ENCODE peak calls at places on chromosomes 11 and 22, in five cellular contexts. G is A549, J is ovary, L is cardiac muscle cell, F is neural progenitor cell. V is an unnamed sample.

GRCh38 chr11:97742717-97743116 is 1278.0 kb upstream of the CNTN5 start:
- DNase-seq in G (no peak), J (no peak), L (peak; percentile 42), F (no peak), V (no peak)

GRCh38 chr11:45275823-45276222 is 10.3 kb downstream of the SYT13 start:
- DNase-seq in G (no peak), J (no peak), L (peak; percentile 39), F (no peak), V (no peak)

GRCh38 chr11:48111941-48112340 is 104.7 kb upstream of the OR4B1 start:
- DNase-seq in G (no peak), J (no peak), L (no peak), F (no peak), V (no peak)

GRCh38 chr11:69014084-69014935 is 1.3 kb upstream of the MRGPRF start:
- DNase-seq in G (no peak), J (peak; percentile 84), L (no peak), F (peak; percentile 33), V (no peak)

GRCh38 chr11:115941481-115941993 is 437.3 kb upstream of the CADM1 start:
- DNase-seq in G (no peak), J (peak; percentile 41), L (peak; percentile 88), F (no peak), V (peak; percentile 55)

GRCh38 chr11:35304900-35305299 is 114.5 kb downstream of the SLC1A2 start:
- DNase-seq in G (no peak), J (no peak), L (no peak), F (no peak), V (no peak)

GRCh38 chr11:68914761-68915160 is 11.1 kb downstream of the IGHMBP2 start:
- DNase-seq in G (no peak), J (no peak), L (no peak), F (no peak), V (no peak)

GRCh38 chr11:62574363-62575057 is 819 bp upstream of the EEF1G start:
- DNase-seq in G (no peak), J (peak; percentile 51), L (peak; percentile 43), F (peak; percentile 31), V (peak; percentile 43)

GRCh38 chr11:50333861-50334260 is 301.2 kb downstream of the OR4C45 start:
- DNase-seq in G (no peak), J (no peak), L (no peak), F (no peak), V (no peak)

GRCh38 chr11:91497847-91498246 is 726.8 kb upstream of the FAT3 start:
- DNase-seq in G (no peak), J (no peak), L (no peak), F (no peak), V (no peak)

GRCh38 chr22:48320671-48321515 is 1506.8 kb downstream of the BRD1 start:
- DNase-seq in G (no peak), J (no peak), L (no peak), F (peak; percentile 47), V (no peak)

GRCh38 chr11:662689-663274 is 25.7 kb downstream of the DRD4 start:
- DNase-seq in G (peak; percentile 70), J (peak; percentile 73), L (peak; percentile 68), F (peak; percentile 65), V (peak; percentile 87)

GRCh38 chr11:45073575-45074225 is 72.7 kb upstream of the PRDM11 start:
- DNase-seq in G (no peak), J (no peak), L (no peak), F (peak; percentile 17), V (no peak)

GRCh38 chr11:32438883-32439487 is 3.6 kb upstream of the WT1 start:
- DNase-seq in G (no peak), J (peak; percentile 57), L (peak; percentile 58), F (peak; percentile 66), V (no peak)

GRCh38 chr11:47512701-47513100 is 40.2 kb downstream of the CELF1 start:
- DNase-seq in G (no peak), J (no peak), L (no peak), F (peak; percentile 58), V (no peak)

GRCh38 chr11:134270250-134270714 is 5.9 kb upstream of the GLB1L3 start:
- DNase-seq in G (no peak), J (no peak), L (no peak), F (peak; percentile 52), V (no peak)

GRCh38 chr22:42651134-42651533 is 1.9 kb upstream of the CYB5R3 start:
- DNase-seq in G (peak; percentile 49), J (no peak), L (no peak), F (no peak), V (no peak)

GRCh38 chr11:71429701-71430100 is 18.5 kb downstream of the DHCR7 start:
- DNase-seq in G (no peak), J (no peak), L (no peak), F (no peak), V (no peak)

GRCh38 chr11:43936081-43936480 is 6.4 kb upstream of the C11orf96 start:
- DNase-seq in G (no peak), J (no peak), L (no peak), F (no peak), V (no peak)

GRCh38 chr22:49451070-49451840 is 376.4 kb downstream of the BRD1 start:
- DNase-seq in G (no peak), J (no peak), L (no peak), F (no peak), V (no peak)

GRCh38 chr11:128694618-128695481 is 978 bp downstream of the FLI1 start:
- DNase-seq in G (no peak), J (no peak), L (no peak), F (peak; percentile 66), V (peak; percentile 76)

GRCh38 chr22:49433717-49434611 is 393.7 kb downstream of the BRD1 start:
- DNase-seq in G (peak; percentile 27), J (no peak), L (no peak), F (peak; percentile 35), V (no peak)

GRCh38 chr11:92875473-92875872 is 94.0 kb upstream of the MTNR1B start:
- DNase-seq in G (no peak), J (no peak), L (no peak), F (no peak), V (no peak)

GRCh38 chr11:122808494-122808893 is 29.8 kb upstream of the CRTAM start:
- DNase-seq in G (no peak), J (no peak), L (peak; percentile 78), F (no peak), V (no peak)

GRCh38 chr11:296206-296975 is 2.9 kb downstream of the IFITM5 start:
- DNase-seq in G (no peak), J (no peak), L (no peak), F (no peak), V (no peak)

GRCh38 chr11:10658621-10659338 is 34.8 kb downstream of the IRAG1 start:
- DNase-seq in G (no peak), J (no peak), L (no peak), F (no peak), V (no peak)

GRCh38 chr11:95556342-95557151 is 233.0 kb downstream of the FAM76B start:
- DNase-seq in G (no peak), J (no peak), L (peak; percentile 68), F (peak; percentile 82), V (no peak)

GRCh38 chr11:78022397-78023396 is at the start of gene KCTD14:
- DNase-seq in G (no peak), J (no peak), L (peak; percentile 35), F (peak; percentile 67), V (peak; percentile 80)

GRCh38 chr11:87901366-87901765 is 273.9 kb downstream of the RAB38 start:
- DNase-seq in G (no peak), J (no peak), L (no peak), F (no peak), V (no peak)

GRCh38 chr22:17087176-17088131 is 2.7 kb downstream of the IL17RA start:
- DNase-seq in G (no peak), J (no peak), L (peak; percentile 83), F (no peak), V (no peak)

GRCh38 chr22:17085277-17086091 is 684 bp downstream of the IL17RA start:
- DNase-seq in G (no peak), J (peak; percentile 52), L (no peak), F (peak; percentile 48), V (peak; percentile 82)

GRCh38 chr22:17084554-17085276 is at the start of gene IL17RA:
- DNase-seq in G (peak; percentile 81), J (peak; percentile 89), L (peak; percentile 91), F (peak; percentile 92), V (peak; percentile 94)

GRCh38 chr22:17086301-17086700 is 1.5 kb downstream of the IL17RA start:
- DNase-seq in G (no peak), J (no peak), L (no peak), F (no peak), V (no peak)

DNA sequence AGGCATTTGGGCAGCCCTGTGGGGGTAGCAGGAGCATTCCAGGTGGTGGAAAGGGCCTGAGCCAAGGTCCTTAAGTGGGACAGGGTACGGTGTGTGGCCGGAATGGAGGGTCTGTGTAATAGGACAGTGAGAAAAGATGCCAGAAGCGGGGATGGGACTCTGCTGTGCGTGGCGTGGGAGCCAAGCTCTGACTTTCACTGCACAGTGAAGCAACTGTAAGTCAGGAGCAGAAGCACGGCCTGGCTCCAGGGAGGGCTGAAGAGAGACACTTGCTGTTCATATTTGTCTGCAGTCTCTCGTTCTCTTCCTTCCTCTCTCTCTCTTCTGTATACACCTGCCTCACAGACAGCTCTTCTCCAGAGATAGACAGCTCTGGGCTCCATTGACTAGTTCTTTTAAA is 1.9 kb downstream of the IL17RA start:
- DNase-seq in G (no peak), J (no peak), L (no peak), F (no peak), V (no peak)
- H3K4me3 ChIP-seq in G (no peak overlapping the region), J (no peak overlapping the region), L (no peak overlapping the region), F (no peak overlapping the region), V (no peak overlapping the region)

GRCh38 chr22:23533328-23533762 is 46.7 kb downstream of the IGLL1 start:
- DNase-seq in G (peak; percentile 58), J (peak; percentile 60), L (peak; percentile 61), F (peak; percentile 91), V (no peak)
- H3K27ac ChIP-seq in G (peak overlapping the region; percentile 38), J (peak overlapping the region; percentile 88), L (peak overlapping the region; percentile 95), F (no peak overlapping the region), V (no peak overlapping the region)

GRCh38 chr22:20021196-20022181 is 579 bp downstream of the TANGO2 start:
- DNase-seq in G (no peak), J (no peak), L (peak; percentile 17), F (peak; percentile 47), V (peak; percentile 69)

GRCh38 chr22:20022231-20023069 is 1.5 kb downstream of the TANGO2 start:
- DNase-seq in G (no peak), J (no peak), L (no peak), F (no peak), V (peak; percentile 40)

GRCh38 chr22:20024225-20025087 is 3.5 kb downstream of the TANGO2 start:
- DNase-seq in G (no peak), J (no peak), L (no peak), F (no peak), V (no peak)

GRCh38 chr22:20025401-20026203 is 4.7 kb downstream of the TANGO2 start:
- DNase-seq in G (no peak), J (no peak), L (no peak), F (no peak), V (no peak)

DNA sequence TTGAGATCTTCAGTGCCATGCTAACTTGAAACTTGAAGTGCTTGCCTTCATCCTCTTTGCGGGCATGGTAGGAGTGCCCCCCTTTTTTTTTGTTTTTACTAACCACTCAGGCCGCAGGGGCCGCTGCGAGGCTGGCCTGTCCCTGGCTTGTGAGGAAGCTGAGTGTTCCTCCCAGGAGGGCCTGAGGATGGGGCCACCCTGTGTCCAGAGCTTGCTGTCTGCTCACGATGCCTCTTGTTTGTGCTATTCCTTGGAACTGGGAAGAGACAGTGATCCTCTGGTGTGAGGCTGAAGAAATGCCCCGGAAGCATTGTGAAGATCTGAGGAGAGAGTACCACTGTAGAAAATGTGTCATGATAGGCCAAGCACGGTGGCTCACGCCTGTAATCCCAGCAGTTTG is 2.3 kb downstream of the TANGO2 start:
- DNase-seq in G (no peak), J (no peak), L (no peak), F (no peak), V (no peak)
- H3K4me3 ChIP-seq in G (no peak overlapping the region), J (no peak overlapping the region), L (no peak overlapping the region), F (no peak overlapping the region), V (no peak overlapping the region)

GRCh38 chr22:35611891-35612576 is 5.1 kb downstream of the MB start:
- DNase-seq in G (no peak), J (no peak), L (no peak), F (no peak), V (no peak)
- H3K27ac ChIP-seq in G (no peak overlapping the region), J (no peak overlapping the region), L (peak overlapping the region; percentile 95), F (no peak overlapping the region), V (no peak overlapping the region)

V was measured in pancreas.